ENCODE peak calls at places on chromosomes 13 and 19, in six cellular contexts. One of them, this sample, is unnamed.

GRCh38 chr13:66665991-66666390 is 564.1 kb downstream of the PCDH9 start:
- DNase-seq in ureter: no peak
- DNase-seq in AG20443: peak; percentile 58
- DNase-seq in amniotic stem cell: peak; percentile 93
- DNase-seq in stromal cell of bone marrow: peak; percentile 96
- DNase-seq in ovary: no peak
- DNase-seq in this sample: no peak

GRCh38 chr13:95247857-95248256 is 53.4 kb downstream of the ABCC4 start:
- DNase-seq in ureter: no peak
- DNase-seq in AG20443: no peak
- DNase-seq in amniotic stem cell: no peak
- DNase-seq in stromal cell of bone marrow: no peak
- DNase-seq in ovary: no peak
- DNase-seq in this sample: no peak

GRCh38 chr13:62294210-62294609 is 878.6 kb upstream of the PCDH20 start:
- DNase-seq in ureter: no peak
- DNase-seq in AG20443: no peak
- DNase-seq in amniotic stem cell: no peak
- DNase-seq in stromal cell of bone marrow: no peak
- DNase-seq in ovary: no peak
- DNase-seq in this sample: no peak

GRCh38 chr13:79913141-79913827 is 427.6 kb downstream of the SPRY2 start:
- DNase-seq in ureter: no peak
- DNase-seq in AG20443: no peak
- DNase-seq in amniotic stem cell: no peak
- DNase-seq in stromal cell of bone marrow: no peak
- DNase-seq in ovary: no peak
- DNase-seq in this sample: no peak

GRCh38 chr19:48997972-48998371 is 4.3 kb downstream of the RUVBL2 start:
- DNase-seq in ureter: no peak
- DNase-seq in AG20443: peak; percentile 56
- DNase-seq in amniotic stem cell: no peak
- DNase-seq in stromal cell of bone marrow: no peak
- DNase-seq in ovary: no peak
- DNase-seq in this sample: no peak

GRCh38 chr13:102609696-102610095 is 12.9 kb downstream of the TPP2 start:
- DNase-seq in ureter: no peak
- DNase-seq in AG20443: no peak
- DNase-seq in amniotic stem cell: no peak
- DNase-seq in stromal cell of bone marrow: no peak
- DNase-seq in ovary: no peak
- DNase-seq in this sample: no peak

GRCh38 chr19:27393591-27393990 is 1819.4 kb downstream of the UQCRFS1 start:
- DNase-seq in ureter: no peak
- DNase-seq in AG20443: no peak
- DNase-seq in amniotic stem cell: no peak
- DNase-seq in stromal cell of bone marrow: no peak
- DNase-seq in ovary: no peak
- DNase-seq in this sample: no peak

GRCh38 chr13:40333238-40333637 is 333.2 kb downstream of the FOXO1 start:
- DNase-seq in ureter: no peak
- DNase-seq in AG20443: no peak
- DNase-seq in amniotic stem cell: no peak
- DNase-seq in stromal cell of bone marrow: no peak
- DNase-seq in ovary: no peak
- DNase-seq in this sample: peak; percentile 8

GRCh38 chr19:10979950-10980349 is 19.1 kb downstream of the SMARCA4 start:
- DNase-seq in ureter: no peak
- DNase-seq in AG20443: no peak
- DNase-seq in amniotic stem cell: no peak
- DNase-seq in stromal cell of bone marrow: no peak
- DNase-seq in ovary: no peak
- DNase-seq in this sample: no peak

GRCh38 chr19:7337380-7338194 is 11.2 kb upstream of the ARHGEF18 start:
- DNase-seq in ureter: no peak
- DNase-seq in AG20443: no peak
- DNase-seq in amniotic stem cell: no peak
- DNase-seq in stromal cell of bone marrow: no peak
- DNase-seq in ovary: no peak
- DNase-seq in this sample: no peak

GRCh38 chr13:100491164-100491847 is 97.3 kb downstream of the GGACT start:
- DNase-seq in ureter: no peak
- DNase-seq in AG20443: peak; percentile 23
- DNase-seq in amniotic stem cell: no peak
- DNase-seq in stromal cell of bone marrow: peak; percentile 84
- DNase-seq in ovary: peak; percentile 56
- DNase-seq in this sample: peak; percentile 12

GRCh38 chr19:5292843-5293606 is 47.6 kb downstream of the PTPRS start:
- DNase-seq in ureter: peak; percentile 70
- DNase-seq in AG20443: peak; percentile 99
- DNase-seq in amniotic stem cell: peak; percentile 83
- DNase-seq in stromal cell of bone marrow: peak; percentile 40
- DNase-seq in ovary: peak; percentile 83
- DNase-seq in this sample: peak; percentile 44

GRCh38 chr19:5113101-5113557 is 144.2 kb downstream of the KDM4B start:
- DNase-seq in ureter: no peak
- DNase-seq in AG20443: peak; percentile 63
- DNase-seq in amniotic stem cell: no peak
- DNase-seq in stromal cell of bone marrow: peak; percentile 18
- DNase-seq in ovary: no peak
- DNase-seq in this sample: no peak

GRCh38 chr19:30446844-30447243 is 74.7 kb downstream of the ZNF536 start:
- DNase-seq in ureter: no peak
- DNase-seq in AG20443: peak; percentile 29
- DNase-seq in amniotic stem cell: no peak
- DNase-seq in stromal cell of bone marrow: no peak
- DNase-seq in ovary: no peak
- DNase-seq in this sample: no peak

GRCh38 chr19:14555918-14556661 is 15.8 kb downstream of the NDUFB7 start:
- DNase-seq in ureter: no peak
- DNase-seq in AG20443: peak; percentile 7
- DNase-seq in amniotic stem cell: no peak
- DNase-seq in stromal cell of bone marrow: no peak
- DNase-seq in ovary: no peak
- DNase-seq in this sample: no peak

This sample was measured in mucosa of gallbladder.